ENCODE peak calls at places on chromosomes 12 and 14, in six cellular contexts. G is Peyer's patch, X is heart left ventricle, P is lower leg skin, F is HCT116, D is esophagus squamous epithelium. Q is an unnamed sample.

GRCh38 chr14:61183486-61183885 is 97.7 kb downstream of the TMEM30B start:
- DNase-seq in G (no peak), X (no peak), P (no peak), F (no peak), D (no peak), Q (no peak)

GRCh38 chr12:132477009-132477702 is 12.8 kb upstream of the FBRSL1 start:
- DNase-seq in G (no peak), X (no peak), P (no peak), F (no peak), D (no peak), Q (no peak)

GRCh38 chr12:22626429-22626828 is 1.5 kb downstream of the ETNK1 start:
- DNase-seq in G (no peak), X (no peak), P (no peak), F (no peak), D (no peak), Q (no peak)

GRCh38 chr12:130990034-130990433 is 36.3 kb downstream of the ADGRD1 start:
- DNase-seq in G (peak; percentile 11), X (no peak), P (peak; percentile 69), F (no peak), D (no peak), Q (peak; percentile 63)

GRCh38 chr12:68100241-68100640 is 59.3 kb downstream of the IFNG start:
- DNase-seq in G (no peak), X (no peak), P (no peak), F (no peak), D (no peak), Q (no peak)

GRCh38 chr12:56237552-56237951 is 7.7 kb downstream of the SLC39A5 start:
- DNase-seq in G (no peak), X (no peak), P (no peak), F (no peak), D (no peak), Q (no peak)

GRCh38 chr14:99619873-99620834 is 16.1 kb upstream of the CCDC85C start:
- DNase-seq in G (no peak), X (peak; percentile 57), P (no peak), F (no peak), D (no peak), Q (no peak)

GRCh38 chr14:72892103-72892878 is 1.6 kb downstream of the DPF3 start:
- DNase-seq in G (no peak), X (peak; percentile 13), P (no peak), F (no peak), D (no peak), Q (no peak)

GRCh38 chr12:2680676-2681039 is 114.1 kb upstream of the FKBP4 start:
- DNase-seq in G (no peak), X (no peak), P (no peak), F (no peak), D (no peak), Q (no peak)

GRCh38 chr12:108253540-108253939 is 85.6 kb downstream of the CMKLR1 start:
- DNase-seq in G (no peak), X (no peak), P (no peak), F (no peak), D (no peak), Q (no peak)

GRCh38 chr12:32301216-32301615 is 98.1 kb upstream of the FGD4 start:
- DNase-seq in G (no peak), X (no peak), P (no peak), F (no peak), D (no peak), Q (no peak)

GRCh38 chr12:26172478-26172877 is 22.9 kb upstream of the SSPN start:
- DNase-seq in G (no peak), X (no peak), P (no peak), F (no peak), D (no peak), Q (no peak)

GRCh38 chr12:127809236-127809635 is 457.7 kb upstream of the TMEM132C start:
- DNase-seq in G (no peak), X (no peak), P (no peak), F (no peak), D (no peak), Q (no peak)

GRCh38 chr14:51750542-51750941 is 98.8 kb downstream of the FRMD6 start:
- DNase-seq in G (no peak), X (no peak), P (no peak), F (peak; percentile 19), D (no peak), Q (no peak)

GRCh38 chr14:23364164-23364571 is 804 bp downstream of the EFS start:
- DNase-seq in G (no peak), X (no peak), P (peak; percentile 93), F (no peak), D (no peak), Q (no peak)

GRCh38 chr12:123150273-123150803 is 552 bp downstream of the PITPNM2 start:
- DNase-seq in G (peak; percentile 61), X (peak; percentile 54), P (peak; percentile 88), F (no peak), D (no peak), Q (peak; percentile 77)

GRCh38 chr12:11941601-11942360 is 129.0 kb upstream of the BCL2L14 start:
- DNase-seq in G (no peak), X (no peak), P (no peak), F (no peak), D (no peak), Q (no peak)

GRCh38 chr12:128387811-128388422 is 120.9 kb downstream of the TMEM132C start:
- DNase-seq in G (no peak), X (peak; percentile 12), P (peak; percentile 84), F (no peak), D (no peak), Q (no peak)

GRCh38 chr14:55073856-55074255 is 22.4 kb downstream of the MAPK1IP1L start:
- DNase-seq in G (no peak), X (no peak), P (no peak), F (no peak), D (no peak), Q (no peak)

GRCh38 chr12:130463259-130463658 is 125.6 kb downstream of the PIWIL1 start:
- DNase-seq in G (no peak), X (no peak), P (no peak), F (no peak), D (no peak), Q (no peak)

GRCh38 chr14:61720302-61720677 is 25.0 kb downstream of the HIF1A start:
- DNase-seq in G (no peak), X (no peak), P (no peak), F (no peak), D (no peak), Q (no peak)

GRCh38 chr12:68040450-68041075 is 51.3 kb downstream of the IFNG-AS1 start:
- DNase-seq in G (no peak), X (peak; percentile 20), P (no peak), F (peak; percentile 65), D (no peak), Q (peak; percentile 73)

GRCh38 chr12:11656550-11656949 is 7.1 kb downstream of the ETV6 start:
- DNase-seq in G (no peak), X (no peak), P (no peak), F (no peak), D (no peak), Q (no peak)

GRCh38 chr12:9943244-9943643 is 11.1 kb upstream of the CLEC2A start:
- DNase-seq in G (no peak), X (no peak), P (no peak), F (no peak), D (no peak), Q (no peak)

GRCh38 chr14:51996148-51996746 is 6.9 kb downstream of the RTRAF start:
- DNase-seq in G (no peak), X (no peak), P (no peak), F (no peak), D (no peak), Q (no peak)

GRCh38 chr14:90276627-90277367 is 20.4 kb downstream of the PSMC1 start:
- DNase-seq in G (no peak), X (no peak), P (peak; percentile 75), F (no peak), D (no peak), Q (no peak)

GRCh38 chr14:72237722-72238666 is 305.8 kb downstream of the RGS6 start:
- DNase-seq in G (no peak), X (no peak), P (no peak), F (no peak), D (no peak), Q (no peak)

GRCh38 chr12:10075451-10075850 is 23.3 kb downstream of the CLEC1A start:
- DNase-seq in G (no peak), X (no peak), P (no peak), F (no peak), D (no peak), Q (no peak)

GRCh38 chr14:40252817-40253447 is 820.7 kb upstream of the FBXO33 start:
- DNase-seq in G (no peak), X (no peak), P (no peak), F (peak; percentile 7), D (no peak), Q (no peak)

DNA sequence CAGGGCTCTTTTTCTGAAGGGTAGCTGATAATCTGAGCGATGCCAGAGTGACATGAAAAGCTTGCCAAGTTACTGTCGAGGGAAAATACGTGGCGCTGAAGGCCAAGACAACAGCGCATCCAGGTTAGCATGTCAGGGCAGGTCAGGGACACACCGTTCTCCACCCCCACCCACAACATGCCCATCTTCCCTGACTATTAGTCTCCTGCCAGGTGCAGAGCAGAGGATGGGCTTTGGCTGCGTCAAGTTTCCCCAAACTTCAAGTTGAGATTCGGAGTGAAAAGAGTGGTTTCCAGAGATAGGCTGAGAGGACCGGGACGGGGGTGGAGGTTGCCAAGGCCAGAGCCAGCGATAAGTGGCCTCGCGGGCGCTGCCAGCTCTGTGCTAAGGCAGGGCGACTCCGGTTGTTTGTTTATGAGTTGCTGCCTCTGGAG is 1.7 kb downstream of the TRHDE start:
- DNase-seq in G (peak; percentile 34), X (no peak), P (no peak), F (no peak), D (no peak), Q (no peak)
- TF ChIP-seq POLR2A in G (no peak), X (no peak), P (no peak), F (no peak), D (no peak), Q (no peak)

GRCh38 chr14:94599656-94600004 is 12.6 kb upstream of the SERPINA3 start:
- DNase-seq in G (no peak), X (no peak), P (no peak), F (no peak), D (no peak), Q (peak; percentile 59)
- H3K4me3 ChIP-seq in G (no peak overlapping the region), X (no peak overlapping the region), P (no peak overlapping the region), F (peak overlapping the region; percentile 28), D (no peak overlapping the region), Q (no peak overlapping the region)

GRCh38 chr12:53986686-53987180 is 1.8 kb downstream of the HOXC10 start:
- DNase-seq in G (no peak), X (no peak), P (no peak), F (no peak), D (no peak), Q (no peak)

GRCh38 chr12:53987748-53988147 is 2.8 kb downstream of the HOXC10 start:
- DNase-seq in G (no peak), X (no peak), P (no peak), F (no peak), D (no peak), Q (no peak)

GRCh38 chr12:53984901-53985357 is at the start of gene HOXC10:
- DNase-seq in G (peak; percentile 89), X (peak; percentile 50), P (peak; percentile 99), F (peak; percentile 93), D (peak; percentile 6), Q (peak; percentile 88)

GRCh38 chr12:53985358-53985899 is 483 bp downstream of the HOXC10 start:
- DNase-seq in G (no peak), X (no peak), P (no peak), F (no peak), D (no peak), Q (no peak)

GRCh38 chr12:53985900-53986685 is 1.1 kb downstream of the HOXC10 start:
- DNase-seq in G (no peak), X (no peak), P (no peak), F (no peak), D (no peak), Q (no peak)
- TF ChIP-seq POLR2A in G (no peak), X (no peak), P (no peak), F (no peak), D (no peak), Q (no peak)

GRCh38 chr12:64782181-64782580 is 23.0 kb upstream of the GNS start:
- DNase-seq in G (no peak), X (peak; percentile 10), P (no peak), F (no peak), D (no peak), Q (no peak)
- H3K4me3 ChIP-seq in G (peak overlapping the region; percentile 74), X (peak overlapping the region; percentile 62), P (no peak overlapping the region), F (peak overlapping the region; percentile 78), D (peak overlapping the region; percentile 68), Q (no peak overlapping the region)